ENCODE peak calls at places on chromosome 17, in nine cellular contexts. One of them, this sample, is unnamed.
A peak's percentile ranks its signal among the peaks of the same experiment; 100 is the strongest.

GRCh38 chr17:16820979-16821543 is 131.0 kb downstream of the CCDC144A start:
- DNase-seq in NCI-H1436: no peak
- DNase-seq in cerebellum: no peak
- DNase-seq in OCI-M1: no peak
- DNase-seq in CD8-positive, alpha-beta T cell: no peak
- DNase-seq in upper lobe of right lung: no peak
- DNase-seq in CD4-positive, alpha-beta memory T cell: no peak
- DNase-seq in left cardiac atrium: no peak
- DNase-seq in activated gamma-delta T cell treated with Interleukin-2 at 50 U/mL for 16 hours: no peak
- DNase-seq in this sample: no peak

GRCh38 chr17:81052199-81052997 is 17.4 kb downstream of the BAIAP2 start:
- DNase-seq in NCI-H1436: peak; percentile 50
- DNase-seq in cerebellum: no peak
- DNase-seq in OCI-M1: no peak
- DNase-seq in CD8-positive, alpha-beta T cell: no peak
- DNase-seq in upper lobe of right lung: no peak
- DNase-seq in CD4-positive, alpha-beta memory T cell: no peak
- DNase-seq in left cardiac atrium: peak; percentile 69
- DNase-seq in activated gamma-delta T cell treated with Interleukin-2 at 50 U/mL for 16 hours: no peak
- DNase-seq in this sample: no peak

GRCh38 chr17:40617678-40618240 is 29.9 kb downstream of the SMARCE1 start:
- DNase-seq in NCI-H1436: no peak
- DNase-seq in cerebellum: no peak
- DNase-seq in OCI-M1: peak; percentile 14
- DNase-seq in CD8-positive, alpha-beta T cell: no peak
- DNase-seq in upper lobe of right lung: no peak
- DNase-seq in CD4-positive, alpha-beta memory T cell: no peak
- DNase-seq in left cardiac atrium: no peak
- DNase-seq in activated gamma-delta T cell treated with Interleukin-2 at 50 U/mL for 16 hours: no peak
- DNase-seq in this sample: no peak

GRCh38 chr17:39968731-39969130 is 5.9 kb downstream of the GSDMA start:
- DNase-seq in NCI-H1436: no peak
- DNase-seq in cerebellum: no peak
- DNase-seq in OCI-M1: no peak
- DNase-seq in CD8-positive, alpha-beta T cell: no peak
- DNase-seq in upper lobe of right lung: no peak
- DNase-seq in CD4-positive, alpha-beta memory T cell: no peak
- DNase-seq in left cardiac atrium: no peak
- DNase-seq in activated gamma-delta T cell treated with Interleukin-2 at 50 U/mL for 16 hours: no peak
- DNase-seq in this sample: no peak

GRCh38 chr17:49337900-49338299 is 24.1 kb downstream of the ZNF652 start:
- DNase-seq in NCI-H1436: no peak
- DNase-seq in cerebellum: no peak
- DNase-seq in OCI-M1: no peak
- DNase-seq in CD8-positive, alpha-beta T cell: no peak
- DNase-seq in upper lobe of right lung: no peak
- DNase-seq in CD4-positive, alpha-beta memory T cell: no peak
- DNase-seq in left cardiac atrium: peak; percentile 29
- DNase-seq in activated gamma-delta T cell treated with Interleukin-2 at 50 U/mL for 16 hours: no peak
- DNase-seq in this sample: no peak

GRCh38 chr17:8146381-8147140 is 5.6 kb downstream of the PER1 start:
- DNase-seq in NCI-H1436: no peak
- DNase-seq in cerebellum: no peak
- DNase-seq in OCI-M1: no peak
- DNase-seq in CD8-positive, alpha-beta T cell: no peak
- DNase-seq in upper lobe of right lung: peak; percentile 55
- DNase-seq in CD4-positive, alpha-beta memory T cell: no peak
- DNase-seq in left cardiac atrium: no peak
- DNase-seq in activated gamma-delta T cell treated with Interleukin-2 at 50 U/mL for 16 hours: no peak
- DNase-seq in this sample: no peak

GRCh38 chr17:27920569-27920968 is 27.4 kb upstream of the LYRM9 start:
- DNase-seq in NCI-H1436: no peak
- DNase-seq in cerebellum: no peak
- DNase-seq in OCI-M1: no peak
- DNase-seq in CD8-positive, alpha-beta T cell: no peak
- DNase-seq in upper lobe of right lung: no peak
- DNase-seq in CD4-positive, alpha-beta memory T cell: no peak
- DNase-seq in left cardiac atrium: no peak
- DNase-seq in activated gamma-delta T cell treated with Interleukin-2 at 50 U/mL for 16 hours: no peak
- DNase-seq in this sample: no peak

GRCh38 chr17:72134560-72135399 is 14.0 kb downstream of the SOX9 start:
- DNase-seq in NCI-H1436: no peak
- DNase-seq in cerebellum: no peak
- DNase-seq in OCI-M1: no peak
- DNase-seq in CD8-positive, alpha-beta T cell: no peak
- DNase-seq in upper lobe of right lung: no peak
- DNase-seq in CD4-positive, alpha-beta memory T cell: no peak
- DNase-seq in left cardiac atrium: no peak
- DNase-seq in activated gamma-delta T cell treated with Interleukin-2 at 50 U/mL for 16 hours: no peak
- DNase-seq in this sample: no peak

GRCh38 chr17:49571764-49572163 is 3.9 kb upstream of the NXPH3 start:
- DNase-seq in NCI-H1436: no peak
- DNase-seq in cerebellum: no peak
- DNase-seq in OCI-M1: no peak
- DNase-seq in CD8-positive, alpha-beta T cell: no peak
- DNase-seq in upper lobe of right lung: no peak
- DNase-seq in CD4-positive, alpha-beta memory T cell: no peak
- DNase-seq in left cardiac atrium: no peak
- DNase-seq in activated gamma-delta T cell treated with Interleukin-2 at 50 U/mL for 16 hours: no peak
- DNase-seq in this sample: no peak

GRCh38 chr17:46876353-46876887 is 25.0 kb downstream of the WNT9B start:
- DNase-seq in NCI-H1436: peak; percentile 76
- DNase-seq in cerebellum: peak; percentile 81
- DNase-seq in OCI-M1: no peak
- DNase-seq in CD8-positive, alpha-beta T cell: no peak
- DNase-seq in upper lobe of right lung: no peak
- DNase-seq in CD4-positive, alpha-beta memory T cell: no peak
- DNase-seq in left cardiac atrium: no peak
- DNase-seq in activated gamma-delta T cell treated with Interleukin-2 at 50 U/mL for 16 hours: no peak
- DNase-seq in this sample: no peak

GRCh38 chr17:80441133-80441578 is 26.2 kb downstream of the ENDOV start:
- DNase-seq in NCI-H1436: peak; percentile 77
- DNase-seq in cerebellum: no peak
- DNase-seq in OCI-M1: peak; percentile 69
- DNase-seq in CD8-positive, alpha-beta T cell: peak; percentile 67
- DNase-seq in upper lobe of right lung: no peak
- DNase-seq in CD4-positive, alpha-beta memory T cell: peak; percentile 40
- DNase-seq in left cardiac atrium: peak; percentile 47
- DNase-seq in activated gamma-delta T cell treated with Interleukin-2 at 50 U/mL for 16 hours: peak; percentile 44
- DNase-seq in this sample: no peak

GRCh38 chr17:50123649-50124349 is 6.2 kb downstream of the SAMD14 start:
- DNase-seq in NCI-H1436: no peak
- DNase-seq in cerebellum: no peak
- DNase-seq in OCI-M1: no peak
- DNase-seq in CD8-positive, alpha-beta T cell: no peak
- DNase-seq in upper lobe of right lung: no peak
- DNase-seq in CD4-positive, alpha-beta memory T cell: no peak
- DNase-seq in left cardiac atrium: no peak
- DNase-seq in activated gamma-delta T cell treated with Interleukin-2 at 50 U/mL for 16 hours: no peak
- DNase-seq in this sample: no peak

GRCh38 chr17:82424001-82424862 is 5.8 kb upstream of the OGFOD3 start:
- DNase-seq in NCI-H1436: peak; percentile 49
- DNase-seq in cerebellum: no peak
- DNase-seq in OCI-M1: peak; percentile 81
- DNase-seq in CD8-positive, alpha-beta T cell: peak; percentile 64
- DNase-seq in upper lobe of right lung: no peak
- DNase-seq in CD4-positive, alpha-beta memory T cell: peak; percentile 57
- DNase-seq in left cardiac atrium: no peak
- DNase-seq in activated gamma-delta T cell treated with Interleukin-2 at 50 U/mL for 16 hours: peak; percentile 46
- DNase-seq in this sample: no peak

GRCh38 chr17:48692049-48692448 is 30.3 kb downstream of the PRAC1 start:
- DNase-seq in NCI-H1436: no peak
- DNase-seq in cerebellum: no peak
- DNase-seq in OCI-M1: no peak
- DNase-seq in CD8-positive, alpha-beta T cell: no peak
- DNase-seq in upper lobe of right lung: no peak
- DNase-seq in CD4-positive, alpha-beta memory T cell: no peak
- DNase-seq in left cardiac atrium: no peak
- DNase-seq in activated gamma-delta T cell treated with Interleukin-2 at 50 U/mL for 16 hours: no peak
- DNase-seq in this sample: no peak